ENCODE peak calls at places on chromosome 1, in seven cellular contexts. L is lung, E is heart right ventricle, S is right lobe of liver, C is adrenal gland, G is left ventricle myocardium inferior, P is tibial artery. W is an unnamed sample. For H3K27me3, the result is how much of the 10 kb centered on the place peaks cover.

GRCh38 chr1:231216515-231216914 is 24.5 kb upstream of the GNPAT start:
- DNase-seq in L (no peak), S (no peak), G (no peak), C (no peak), P (no peak), E (no peak), W (no peak)

GRCh38 chr1:15919316-15919715 is 56.6 kb downstream of the ZBTB17 start:
- DNase-seq in G (no peak), E (no peak), L (no peak), C (no peak), P (no peak), S (no peak), W (peak)

GRCh38 chr1:100433563-100433962 is 81.3 kb downstream of the CDC14A start:
- DNase-seq in S (no peak), G (no peak), E (no peak), P (no peak), C (no peak), L (no peak), W (no peak)

GRCh38 chr1:162366149-162366548 is 10.5 kb downstream of the SPATA46 start:
- DNase-seq in G (no peak), S (no peak), P (no peak), C (no peak), L (no peak), E (no peak), W (no peak)

GRCh38 chr1:177517556-177517955 is 346.8 kb downstream of the BRINP2 start:
- DNase-seq in E (no peak), P (no peak), C (no peak), S (no peak), G (no peak), L (no peak), W (peak)

GRCh38 chr1:230548357-230548756 is 93.9 kb upstream of the COG2 start:
- DNase-seq in G (no peak), C (no peak), E (no peak), P (no peak), L (no peak), S (no peak), W (no peak)

GRCh38 chr1:116273042-116273783 is 99.8 kb upstream of the ATP1A1 start:
- DNase-seq in L (no peak), E (peak), S (peak), C (no peak), G (peak), P (no peak), W (no peak)

GRCh38 chr1:203200059-203200553 is 13.6 kb upstream of the CHI3L1 start:
- DNase-seq in E (no peak), P (peak), G (no peak), S (no peak), L (peak), C (no peak), W (no peak)

GRCh38 chr1:56287736-56288135 is 291.6 kb downstream of the PLPP3 start:
- DNase-seq in L (no peak), P (no peak), E (no peak), C (no peak), S (no peak), G (no peak), W (no peak)

GRCh38 chr1:211305044-211305443 is 21.6 kb upstream of the TRAF5 start:
- DNase-seq in E (no peak), G (no peak), P (no peak), S (no peak), C (peak), L (no peak), W (peak)

GRCh38 chr1:197029749-197030148 is 37.3 kb downstream of the F13B start:
- DNase-seq in P (no peak), C (no peak), S (no peak), L (no peak), G (no peak), E (no peak), W (no peak)

GRCh38 chr1:230174041-230174440 is 107.0 kb downstream of the GALNT2 start:
- DNase-seq in C (peak), P (no peak), E (no peak), S (no peak), L (no peak), G (no peak), W (no peak)

GRCh38 chr1:209455133-209455532 is 128.4 kb upstream of the CAMK1G start:
- DNase-seq in C (no peak), L (no peak), S (no peak), E (no peak), G (no peak), P (no peak), W (no peak)

GRCh38 chr1:96362623-96363022 is 359.0 kb upstream of the PTBP2 start:
- DNase-seq in G (no peak), L (no peak), E (no peak), C (peak), P (no peak), S (no peak), W (peak)

GRCh38 chr1:64892576-64893573 is 73.5 kb downstream of the JAK1 start:
- DNase-seq in C (no peak), G (no peak), S (no peak), P (peak), L (peak), E (no peak), W (no peak)

GRCh38 chr1:49686107-49686506 is 337.6 kb downstream of the AGBL4 start:
- DNase-seq in C (no peak), P (no peak), L (no peak), E (no peak), G (no peak), S (no peak), W (no peak)

GRCh38 chr1:212700597-212700891 is 904 bp upstream of the BATF3 start:
- DNase-seq in L (no peak), P (no peak), G (no peak), E (no peak), S (no peak), C (peak), W (no peak)

GRCh38 chr1:203424285-203424684 is 51.3 kb upstream of the PRELP start:
- DNase-seq in E (no peak), C (no peak), P (no peak), L (no peak), G (no peak), S (no peak), W (no peak)

GRCh38 chr1:172742599-172743500 is 83.9 kb downstream of the FASLG start:
- DNase-seq in E (no peak), G (no peak), L (no peak), P (no peak), S (no peak), C (no peak), W (peak)

GRCh38 chr1:111275079-111275478 is 15.6 kb upstream of the CHIA start:
- DNase-seq in G (peak), E (peak), C (peak), P (peak), L (peak), S (no peak), W (no peak)

GRCh38 chr1:182338806-182339370 is 52.7 kb downstream of the GLUL start:
- DNase-seq in S (no peak), G (no peak), E (no peak), C (no peak), P (no peak), L (no peak), W (no peak)

GRCh38 chr1:224929335-224930237 is at the start of gene DNAH14:
- DNase-seq in S (peak), E (peak), C (peak), L (peak), G (peak), P (peak), W (peak)

GRCh38 chr1:26320896-26321295 is 3.1 kb downstream of the CD52 start:
- DNase-seq in S (no peak), E (no peak), P (no peak), G (no peak), C (no peak), L (no peak), W (no peak)

GRCh38 chr1:64155285-64155684 is 48.1 kb upstream of the UBE2U start:
- DNase-seq in S (no peak), G (no peak), E (no peak), C (no peak), P (no peak), L (no peak), W (no peak)

GRCh38 chr1:169414927-169415326 is 12.3 kb downstream of the CCDC181 start:
- DNase-seq in E (no peak), G (no peak), L (no peak), S (no peak), P (no peak), C (no peak), W (no peak)

GRCh38 chr1:205961970-205962820 is 18.9 kb upstream of the SLC26A9 start:
- DNase-seq in G (no peak), C (no peak), P (no peak), E (no peak), L (peak), S (no peak), W (no peak)

GRCh38 chr1:77741316-77741715 is 18.3 kb downstream of the USP33 start:
- DNase-seq in S (no peak), E (no peak), P (no peak), C (no peak), L (no peak), G (no peak), W (no peak)

GRCh38 chr1:173330149-173330951 is 123.2 kb upstream of the TNFSF4 start:
- DNase-seq in L (no peak), C (no peak), S (no peak), G (no peak), E (no peak), P (no peak), W (peak)

GRCh38 chr1:11355594-11356467 is 82.8 kb downstream of the UBIAD1 start:
- DNase-seq in P (no peak), G (no peak), L (no peak), S (no peak), C (no peak), E (no peak), W (no peak)

GRCh38 chr1:21280011-21280471 is 10.2 kb downstream of the ECE1 start:
- DNase-seq in L (peak), E (peak), G (peak), S (no peak), C (no peak), P (no peak), W (no peak)

GRCh38 chr1:14112613-14113012 is 412.6 kb downstream of the PRDM2 start:
- DNase-seq in E (no peak), C (no peak), S (no peak), G (no peak), L (no peak), P (no peak), W (no peak)

GRCh38 chr1:229407206-229408026 is 26.5 kb downstream of the ACTA1 start:
- DNase-seq in E (no peak), L (no peak), P (no peak), C (no peak), S (no peak), G (no peak), W (no peak)

GRCh38 chr1:217402301-217402700 is 228.6 kb downstream of the GPATCH2 start:
- DNase-seq in S (no peak), C (no peak), L (no peak), E (no peak), G (no peak), P (no peak), W (no peak)

GRCh38 chr1:160217466-160218165 is 12.4 kb downstream of the PEA15 start:
- DNase-seq in L (no peak), E (no peak), P (no peak), S (no peak), G (no peak), C (no peak), W (no peak)

GRCh38 chr1:237756304-237756967 is 134.3 kb downstream of the ZP4 start:
- DNase-seq in L (no peak), E (no peak), S (no peak), C (no peak), G (no peak), P (no peak), W (no peak)

DNA sequence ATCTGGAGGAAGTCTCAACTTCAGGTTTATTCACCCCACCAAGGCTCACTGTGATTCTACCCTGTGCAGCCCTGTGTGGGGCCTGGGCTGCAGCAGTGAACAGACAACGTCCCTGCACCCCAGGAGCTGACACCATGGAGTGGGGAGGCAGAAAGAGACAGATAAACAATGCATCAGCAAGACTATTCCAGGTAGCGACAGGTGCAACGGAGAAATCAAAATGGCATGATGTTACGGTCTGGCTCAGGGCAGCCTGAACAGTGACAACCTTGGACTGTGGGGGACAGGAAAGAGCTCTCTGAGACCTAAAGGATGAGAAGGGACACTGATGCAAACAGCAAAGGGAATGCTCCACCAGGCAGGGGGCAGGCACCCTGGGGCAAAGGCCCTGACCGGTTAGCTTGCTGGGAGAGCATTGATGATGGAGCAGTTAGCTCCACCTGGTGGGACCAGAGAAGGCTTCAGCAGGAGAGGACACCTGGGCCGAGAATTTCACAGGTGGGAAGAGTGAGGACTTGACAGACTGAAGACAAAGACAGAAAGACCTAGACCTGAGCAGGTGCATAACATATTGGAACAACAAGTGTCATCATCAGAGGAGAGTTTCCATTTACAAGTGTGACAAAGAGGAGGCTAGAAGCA is 589.9 kb downstream of the MATN1 start:
- DNase-seq in L (no peak), E (no peak), P (peak), G (no peak), S (no peak), C (no peak), W (no peak)
- H3K27me3 ChIP-seq in L (under half), E (under half), P (under half), G (half or more), S (under half), C (under half), W (under half)

GRCh38 chr1:59631561-59631960 is 183.2 kb upstream of the HOOK1 start:
- DNase-seq in P (no peak), C (no peak), E (no peak), G (no peak), L (no peak), S (no peak), W (no peak)
- H3K27ac ChIP-seq in P (no peak), C (no peak), E (no peak), G (no peak), L (no peak), S (no peak), W (no peak)

GRCh38 chr1:223347583-223347982 is 16.4 kb downstream of the SUSD4 start:
- DNase-seq in P (no peak), G (no peak), E (no peak), S (no peak), L (no peak), C (no peak), W (no peak)

GRCh38 chr1:223346311-223346710 is 17.7 kb downstream of the SUSD4 start:
- DNase-seq in L (no peak), E (no peak), S (no peak), P (no peak), C (no peak), G (no peak), W (no peak)

GRCh38 chr1:223344491-223344890 is 19.5 kb downstream of the SUSD4 start:
- DNase-seq in P (no peak), L (no peak), C (no peak), E (no peak), G (no peak), S (no peak), W (no peak)

GRCh38 chr1:223343692-223344091 is 20.3 kb downstream of the SUSD4 start:
- DNase-seq in E (no peak), L (no peak), C (no peak), S (no peak), G (peak), P (no peak), W (no peak)

GRCh38 chr1:223345720-223346119 is 18.3 kb downstream of the SUSD4 start:
- DNase-seq in G (no peak), L (no peak), S (no peak), C (no peak), P (no peak), E (no peak), W (no peak)
- TF ChIP-seq CTCF in G (no peak), L (no peak), S (no peak), C (no peak), P (no peak), E (no peak), W (no peak)

GRCh38 chr1:4598561-4598960 is 55.8 kb upstream of the AJAP1 start:
- DNase-seq in C (no peak), G (no peak), P (no peak), L (no peak), S (no peak), E (no peak), W (no peak)
- H3K27me3 ChIP-seq in C (under half), G (half or more), P (under half), L (under half), S (under half), E (half or more), W (under half)

DNA sequence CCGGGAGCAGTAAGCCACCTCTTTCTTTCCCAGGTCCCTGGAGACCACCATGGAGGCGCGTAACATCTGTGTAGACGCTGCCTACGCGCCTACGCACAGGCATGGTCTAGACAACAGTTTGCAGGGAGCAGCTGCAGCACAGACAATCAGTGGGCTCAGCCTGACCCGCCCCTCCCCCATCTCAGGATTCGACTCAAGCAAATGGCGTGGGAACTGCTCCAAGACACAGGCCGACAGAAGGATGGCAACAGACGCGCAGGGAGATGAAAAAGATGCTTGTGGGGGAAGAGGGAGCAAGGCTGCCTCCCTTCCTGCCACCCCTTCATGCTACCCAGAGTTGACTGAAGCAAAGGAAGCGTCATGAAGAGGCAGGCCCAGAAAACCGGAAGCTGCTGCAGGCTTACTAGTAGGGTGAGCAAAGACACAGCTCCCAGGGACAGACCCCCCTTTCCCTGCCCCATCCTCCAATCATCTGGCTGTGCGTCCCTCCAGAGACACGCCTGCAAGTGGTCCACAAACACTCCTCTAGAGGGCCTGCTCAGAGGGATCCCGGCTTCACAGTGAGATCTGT is 19.5 kb downstream of the STK40 start:
- DNase-seq in S (no peak), C (peak), G (peak), E (no peak), L (peak), P (no peak), W (peak)
- H3K27ac ChIP-seq in S (peak), C (no peak), G (peak), E (peak), L (no peak), P (peak), W (peak)

GRCh38 chr1:43386676-43387075 is 2.9 kb downstream of the MED8 start:
- DNase-seq in L (no peak), S (no peak), P (no peak), G (no peak), C (no peak), E (no peak), W (no peak)

GRCh38 chr1:43381609-43382008 is 8.0 kb downstream of the MED8 start:
- DNase-seq in S (no peak), P (peak), E (no peak), C (no peak), L (no peak), G (no peak), W (no peak)

GRCh38 chr1:43382027-43382771 is 7.4 kb downstream of the MED8 start:
- DNase-seq in G (no peak), E (no peak), S (no peak), L (no peak), C (no peak), P (no peak), W (no peak)

GRCh38 chr1:43379476-43379875 is 10.1 kb downstream of the MED8 start:
- DNase-seq in P (no peak), S (no peak), C (no peak), E (no peak), L (no peak), G (no peak), W (no peak)

GRCh38 chr1:43383449-43383848 is 6.2 kb downstream of the MED8 start:
- DNase-seq in C (no peak), S (no peak), L (no peak), P (no peak), G (no peak), E (no peak), W (no peak)
- TF ChIP-seq CTCF in C (peak), S (peak), L (no peak), P (no peak), G (peak), E (peak), W (peak)

GRCh38 chr1:17251699-17252376 is 2.9 kb downstream of the PADI3 start:
- DNase-seq in P (no peak), L (no peak), S (no peak), E (no peak), C (no peak), G (no peak), W (peak)
- H3K27me3 ChIP-seq in P (under half), L (under half), S (under half), E (half or more), C (under half), G (half or more), W (under half)

GRCh38 chr1:234401658-234402057 is 28.4 kb downstream of the COA6 start:
- DNase-seq in S (no peak), C (no peak), G (no peak), E (no peak), P (no peak), L (no peak), W (no peak)
- H3K27ac ChIP-seq in S (no peak), C (no peak), G (no peak), E (peak), P (no peak), L (no peak), W (no peak)

DNA sequence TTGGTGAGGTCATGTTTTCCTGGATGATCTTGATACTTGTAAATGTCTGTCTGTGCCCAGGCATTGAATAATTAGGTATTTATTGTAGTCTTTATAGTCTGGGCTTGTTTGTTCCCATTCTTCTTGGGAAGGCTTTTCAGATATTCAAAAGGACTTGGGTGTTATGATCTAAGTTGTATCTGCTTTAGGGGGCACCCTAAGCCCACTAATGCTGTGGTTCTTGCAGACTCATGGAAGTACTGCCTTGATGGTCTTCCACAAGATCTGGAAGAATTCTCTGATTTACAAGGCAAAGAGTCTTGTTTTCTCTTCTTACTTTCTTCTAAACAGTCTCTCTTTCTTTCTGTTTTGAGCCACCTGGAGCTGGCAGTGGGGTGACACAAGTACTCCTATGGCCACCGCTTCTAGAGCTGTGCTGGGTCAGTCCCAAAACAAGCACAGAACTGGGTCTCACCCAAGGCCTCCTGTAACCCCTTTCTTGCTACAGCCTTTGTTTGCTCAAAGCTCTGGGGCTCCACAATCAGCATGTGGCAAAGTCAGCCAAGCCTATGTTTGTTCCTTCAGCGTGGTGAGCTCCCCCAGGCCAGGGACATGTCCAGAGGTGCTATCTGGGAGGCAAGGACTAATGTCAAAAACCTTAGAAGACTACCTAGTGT is 12.6 kb downstream of the VN1R5 start:
- DNase-seq in L (no peak), P (no peak), G (no peak), E (no peak), C (no peak), S (peak), W (no peak)
- TF ChIP-seq CTCF in L (no peak), P (no peak), G (no peak), E (no peak), C (no peak), S (no peak), W (no peak)

GRCh38 chr1:91152331-91152730 is 130.5 kb upstream of the ZNF644 start:
- DNase-seq in S (no peak), E (no peak), L (no peak), P (no peak), G (no peak), C (no peak), W (no peak)
- H3K27me3 ChIP-seq in S (under half), E (under half), L (under half), P (under half), G (under half), C (under half), W (under half)

W was measured in brain microvascular endothelial cell.